ENCODE peak calls at places on chromosomes 3 and 15, in nine cellular contexts. R is stimulated activated CD4-positive, alpha-beta T cell treated with anti-CD3 and anti-CD28 coated beads, Interleukin-2, amount 100 ng/mL, for 24 hours; D is psoas muscle; Q is kidney; H is NCI-H1694; X is brain microvascular endothelial cell; S is stimulated activated CD8-positive, alpha-beta memory T cell treated with anti-CD3 and anti-CD28 coated beads, Interleukin-15, amount 100 ng/mL, for 1 hour; M is cerebellar cortex; Z is iPS DF 19.7. O is an unnamed sample.

GRCh38 chr3:151067158-151067557 is 18.3 kb upstream of the MED12L start:
- DNase-seq in R (no peak), S (no peak), Z (no peak), H (no peak), Q (no peak), M (peak; percentile 9), D (no peak), X (no peak), O (no peak)

GRCh38 chr3:120753831-120754230 is 11.3 kb downstream of the GTF2E1 start:
- DNase-seq in D (no peak), M (no peak), Z (no peak), S (no peak), Q (no peak), H (no peak), X (no peak), R (no peak), O (no peak)

GRCh38 chr3:111307676-111308075 is 234.3 kb upstream of the CD96 start:
- DNase-seq in Z (no peak), R (no peak), H (no peak), M (no peak), X (no peak), Q (no peak), S (no peak), D (no peak), O (no peak)

GRCh38 chr3:45611619-45612018 is 17.1 kb downstream of the LIMD1 start:
- DNase-seq in Q (no peak), H (no peak), X (no peak), M (no peak), R (no peak), Z (no peak), S (no peak), D (no peak), O (no peak)

GRCh38 chr15:58348095-58348812 is 83.5 kb upstream of the LIPC start:
- DNase-seq in R (no peak), Z (no peak), Q (no peak), S (no peak), H (no peak), M (peak; percentile 62), D (no peak), X (no peak), O (no peak)

GRCh38 chr3:190709351-190709773 is 153.1 kb downstream of the GMNC start:
- DNase-seq in R (no peak), M (no peak), D (no peak), Z (no peak), H (no peak), S (no peak), X (peak; percentile 38), Q (no peak), O (no peak)

GRCh38 chr3:139811331-139811730 is 123.7 kb upstream of the CLSTN2 start:
- DNase-seq in Q (no peak), H (no peak), Z (no peak), D (no peak), M (no peak), S (no peak), X (peak; percentile 6), R (no peak), O (no peak)

GRCh38 chr15:95988574-95988887 is 342.0 kb upstream of the NR2F2 start:
- DNase-seq in R (no peak), D (no peak), Q (no peak), Z (no peak), H (no peak), S (no peak), M (no peak), X (peak; percentile 9), O (no peak)

GRCh38 chr3:104273046-104273649 is 1093.6 kb upstream of the ALCAM start:
- DNase-seq in D (no peak), R (no peak), S (no peak), M (no peak), Q (no peak), X (peak; percentile 37), Z (no peak), H (peak; percentile 29), O (no peak)